ENCODE peak calls at places on chromosomes 5 and 9, in six cellular contexts. One of them, this sample, is unnamed.

GRCh38 chr9:86200599-86201162 is 58.8 kb downstream of the C9orf153 start:
- DNase-seq in endodermal cell: no peak
- DNase-seq in KG1: no peak
- DNase-seq in stimulated activated CD8-positive, alpha-beta memory T cell treated with anti-CD3 and anti-CD28 coated beads, Interleukin-4, amount 100 ng/mL, for 1 hour: no peak
- DNase-seq in ACHN: no peak
- DNase-seq in pancreas: no peak
- DNase-seq in this sample: no peak

GRCh38 chr5:106843812-106844416 is 826.8 kb downstream of the EFNA5 start:
- DNase-seq in KG1: no peak
- DNase-seq in stimulated activated CD8-positive, alpha-beta memory T cell treated with anti-CD3 and anti-CD28 coated beads, Interleukin-4, amount 100 ng/mL, for 1 hour: no peak
- DNase-seq in pancreas: no peak
- DNase-seq in ACHN: peak
- DNase-seq in endodermal cell: peak
- DNase-seq in this sample: no peak

GRCh38 chr5:135326296-135327240 is 72.5 kb downstream of the MACROH2A1 start:
- DNase-seq in pancreas: no peak
- DNase-seq in ACHN: no peak
- DNase-seq in KG1: no peak
- DNase-seq in endodermal cell: peak
- DNase-seq in stimulated activated CD8-positive, alpha-beta memory T cell treated with anti-CD3 and anti-CD28 coated beads, Interleukin-4, amount 100 ng/mL, for 1 hour: no peak
- DNase-seq in this sample: no peak

GRCh38 chr5:133245191-133246052 is 193.6 kb downstream of the HSPA4 start:
- DNase-seq in ACHN: peak
- DNase-seq in pancreas: no peak
- DNase-seq in KG1: no peak
- DNase-seq in stimulated activated CD8-positive, alpha-beta memory T cell treated with anti-CD3 and anti-CD28 coated beads, Interleukin-4, amount 100 ng/mL, for 1 hour: no peak
- DNase-seq in endodermal cell: no peak
- DNase-seq in this sample: no peak

GRCh38 chr5:533243-534005 is 9.2 kb upstream of the SLC9A3 start:
- DNase-seq in KG1: no peak
- DNase-seq in pancreas: peak
- DNase-seq in stimulated activated CD8-positive, alpha-beta memory T cell treated with anti-CD3 and anti-CD28 coated beads, Interleukin-4, amount 100 ng/mL, for 1 hour: no peak
- DNase-seq in ACHN: no peak
- DNase-seq in endodermal cell: no peak
- DNase-seq in this sample: peak

GRCh38 chr5:73994963-73995362 is 369.0 kb downstream of the ARHGEF28 start:
- DNase-seq in KG1: no peak
- DNase-seq in ACHN: no peak
- DNase-seq in stimulated activated CD8-positive, alpha-beta memory T cell treated with anti-CD3 and anti-CD28 coated beads, Interleukin-4, amount 100 ng/mL, for 1 hour: no peak
- DNase-seq in pancreas: no peak
- DNase-seq in endodermal cell: no peak
- DNase-seq in this sample: no peak

GRCh38 chr9:129236441-129237145 is 58.5 kb upstream of the IER5L start:
- DNase-seq in KG1: no peak
- DNase-seq in endodermal cell: no peak
- DNase-seq in pancreas: peak
- DNase-seq in stimulated activated CD8-positive, alpha-beta memory T cell treated with anti-CD3 and anti-CD28 coated beads, Interleukin-4, amount 100 ng/mL, for 1 hour: no peak
- DNase-seq in ACHN: no peak
- DNase-seq in this sample: peak

GRCh38 chr5:77339491-77339890 is 129.0 kb downstream of the PDE8B start:
- DNase-seq in ACHN: no peak
- DNase-seq in endodermal cell: no peak
- DNase-seq in pancreas: no peak
- DNase-seq in KG1: no peak
- DNase-seq in stimulated activated CD8-positive, alpha-beta memory T cell treated with anti-CD3 and anti-CD28 coated beads, Interleukin-4, amount 100 ng/mL, for 1 hour: no peak
- DNase-seq in this sample: no peak

GRCh38 chr5:108521841-108522506 is 140.1 kb upstream of the FBXL17 start:
- DNase-seq in KG1: no peak
- DNase-seq in stimulated activated CD8-positive, alpha-beta memory T cell treated with anti-CD3 and anti-CD28 coated beads, Interleukin-4, amount 100 ng/mL, for 1 hour: no peak
- DNase-seq in pancreas: no peak
- DNase-seq in ACHN: peak
- DNase-seq in endodermal cell: peak
- DNase-seq in this sample: no peak

GRCh38 chr9:108569624-108570023 is 286.2 kb downstream of the ACTL7B start:
- DNase-seq in stimulated activated CD8-positive, alpha-beta memory T cell treated with anti-CD3 and anti-CD28 coated beads, Interleukin-4, amount 100 ng/mL, for 1 hour: no peak
- DNase-seq in ACHN: no peak
- DNase-seq in endodermal cell: no peak
- DNase-seq in KG1: no peak
- DNase-seq in pancreas: no peak
- DNase-seq in this sample: peak

GRCh38 chr5:14342306-14342705 is 199.2 kb downstream of the TRIO start:
- DNase-seq in ACHN: no peak
- DNase-seq in endodermal cell: no peak
- DNase-seq in pancreas: no peak
- DNase-seq in KG1: no peak
- DNase-seq in stimulated activated CD8-positive, alpha-beta memory T cell treated with anti-CD3 and anti-CD28 coated beads, Interleukin-4, amount 100 ng/mL, for 1 hour: no peak
- DNase-seq in this sample: no peak

GRCh38 chr9:121963542-121963995 is 129.5 kb downstream of the TTLL11 start:
- DNase-seq in KG1: no peak
- DNase-seq in stimulated activated CD8-positive, alpha-beta memory T cell treated with anti-CD3 and anti-CD28 coated beads, Interleukin-4, amount 100 ng/mL, for 1 hour: no peak
- DNase-seq in pancreas: no peak
- DNase-seq in ACHN: no peak
- DNase-seq in endodermal cell: no peak
- DNase-seq in this sample: no peak

GRCh38 chr9:32738501-32739172 is 44.7 kb upstream of the TMEM215 start:
- DNase-seq in ACHN: peak
- DNase-seq in endodermal cell: no peak
- DNase-seq in pancreas: no peak
- DNase-seq in KG1: no peak
- DNase-seq in stimulated activated CD8-positive, alpha-beta memory T cell treated with anti-CD3 and anti-CD28 coated beads, Interleukin-4, amount 100 ng/mL, for 1 hour: no peak
- DNase-seq in this sample: no peak

GRCh38 chr5:150616024-150616470 is 24.4 kb upstream of the SYNPO start:
- DNase-seq in ACHN: no peak
- DNase-seq in KG1: no peak
- DNase-seq in pancreas: peak
- DNase-seq in endodermal cell: no peak
- DNase-seq in stimulated activated CD8-positive, alpha-beta memory T cell treated with anti-CD3 and anti-CD28 coated beads, Interleukin-4, amount 100 ng/mL, for 1 hour: no peak
- DNase-seq in this sample: no peak

GRCh38 chr9:93235278-93235960 is 51.5 kb downstream of the WNK2 start:
- DNase-seq in pancreas: peak
- DNase-seq in KG1: no peak
- DNase-seq in ACHN: no peak
- DNase-seq in endodermal cell: no peak
- DNase-seq in stimulated activated CD8-positive, alpha-beta memory T cell treated with anti-CD3 and anti-CD28 coated beads, Interleukin-4, amount 100 ng/mL, for 1 hour: no peak
- DNase-seq in this sample: peak

GRCh38 chr9:105413486-105414068 is 34.3 kb upstream of the FSD1L start:
- DNase-seq in stimulated activated CD8-positive, alpha-beta memory T cell treated with anti-CD3 and anti-CD28 coated beads, Interleukin-4, amount 100 ng/mL, for 1 hour: no peak
- DNase-seq in KG1: no peak
- DNase-seq in endodermal cell: peak
- DNase-seq in ACHN: peak
- DNase-seq in pancreas: no peak
- DNase-seq in this sample: no peak

GRCh38 chr9:75238311-75238976 is 150.1 kb downstream of the OSTF1 start:
- DNase-seq in pancreas: peak
- DNase-seq in stimulated activated CD8-positive, alpha-beta memory T cell treated with anti-CD3 and anti-CD28 coated beads, Interleukin-4, amount 100 ng/mL, for 1 hour: peak
- DNase-seq in ACHN: peak
- DNase-seq in KG1: peak
- DNase-seq in endodermal cell: peak
- DNase-seq in this sample: no peak

GRCh38 chr5:95471922-95472321 is 80.8 kb downstream of the FAM81B start:
- DNase-seq in KG1: no peak
- DNase-seq in stimulated activated CD8-positive, alpha-beta memory T cell treated with anti-CD3 and anti-CD28 coated beads, Interleukin-4, amount 100 ng/mL, for 1 hour: no peak
- DNase-seq in ACHN: no peak
- DNase-seq in pancreas: no peak
- DNase-seq in endodermal cell: no peak
- DNase-seq in this sample: no peak

GRCh38 chr9:127292415-127292814 is 27.8 kb downstream of the GARNL3 start:
- DNase-seq in pancreas: no peak
- DNase-seq in ACHN: no peak
- DNase-seq in stimulated activated CD8-positive, alpha-beta memory T cell treated with anti-CD3 and anti-CD28 coated beads, Interleukin-4, amount 100 ng/mL, for 1 hour: no peak
- DNase-seq in KG1: no peak
- DNase-seq in endodermal cell: no peak
- DNase-seq in this sample: no peak

GRCh38 chr5:149954798-149955197 is 5.8 kb upstream of the SLC26A2 start:
- DNase-seq in pancreas: no peak
- DNase-seq in endodermal cell: no peak
- DNase-seq in ACHN: no peak
- DNase-seq in KG1: no peak
- DNase-seq in stimulated activated CD8-positive, alpha-beta memory T cell treated with anti-CD3 and anti-CD28 coated beads, Interleukin-4, amount 100 ng/mL, for 1 hour: no peak
- DNase-seq in this sample: no peak

GRCh38 chr9:79686381-79687130 is 114.8 kb downstream of the TLE4 start:
- DNase-seq in pancreas: no peak
- DNase-seq in endodermal cell: no peak
- DNase-seq in stimulated activated CD8-positive, alpha-beta memory T cell treated with anti-CD3 and anti-CD28 coated beads, Interleukin-4, amount 100 ng/mL, for 1 hour: no peak
- DNase-seq in ACHN: peak
- DNase-seq in KG1: no peak
- DNase-seq in this sample: no peak

GRCh38 chr9:87337335-87338074 is 160.2 kb upstream of the DAPK1 start:
- DNase-seq in KG1: no peak
- DNase-seq in pancreas: no peak
- DNase-seq in endodermal cell: peak
- DNase-seq in ACHN: peak
- DNase-seq in stimulated activated CD8-positive, alpha-beta memory T cell treated with anti-CD3 and anti-CD28 coated beads, Interleukin-4, amount 100 ng/mL, for 1 hour: no peak
- DNase-seq in this sample: no peak

GRCh38 chr5:94847726-94848125 is 229.3 kb downstream of the SLF1 start:
- DNase-seq in stimulated activated CD8-positive, alpha-beta memory T cell treated with anti-CD3 and anti-CD28 coated beads, Interleukin-4, amount 100 ng/mL, for 1 hour: no peak
- DNase-seq in KG1: no peak
- DNase-seq in pancreas: no peak
- DNase-seq in endodermal cell: peak
- DNase-seq in ACHN: no peak
- DNase-seq in this sample: no peak

GRCh38 chr5:94972268-94972667 is 312.6 kb downstream of the MCTP1 start:
- DNase-seq in KG1: no peak
- DNase-seq in stimulated activated CD8-positive, alpha-beta memory T cell treated with anti-CD3 and anti-CD28 coated beads, Interleukin-4, amount 100 ng/mL, for 1 hour: no peak
- DNase-seq in pancreas: no peak
- DNase-seq in endodermal cell: no peak
- DNase-seq in ACHN: no peak
- DNase-seq in this sample: no peak

GRCh38 chr5:137282216-137282615 is 216.9 kb downstream of the SPOCK1 start:
- DNase-seq in endodermal cell: peak
- DNase-seq in pancreas: no peak
- DNase-seq in stimulated activated CD8-positive, alpha-beta memory T cell treated with anti-CD3 and anti-CD28 coated beads, Interleukin-4, amount 100 ng/mL, for 1 hour: no peak
- DNase-seq in ACHN: no peak
- DNase-seq in KG1: no peak
- DNase-seq in this sample: no peak

This sample was measured in left lung.